ENCODE peak calls at places on chromosomes 2 and 18, in seven cellular contexts. R is hippocampal formation; O is NT2/D1; C is GM12864; L is stimulated activated CD8-positive, alpha-beta memory T cell treated with anti-CD3 and anti-CD28 coated beads, Interleukin-4, amount 100 ng/mL, for 24 hours; U is activated CD4-positive, alpha-beta T cell treated with anti-CD3 and anti-CD28 coated beads for 1 hour; E is activated T-cell treated with anti-CD3 and anti-CD28 coated beads, Interleukin-2, amount 50 U/mL, for 4 hours. J is an unnamed sample.
A peak's percentile ranks its signal among the peaks of the same experiment; 100 is the strongest.

GRCh38 chr2:101808006-101808562 is 110.6 kb downstream of the MAP4K4 start:
- DNase-seq in R (no peak), O (peak; percentile 32), C (no peak), L (no peak), U (no peak), E (no peak), J (no peak)

GRCh38 chr2:60091311-60091710 is 462.1 kb downstream of the BCL11A start:
- DNase-seq in R (no peak), O (no peak), C (no peak), L (no peak), U (no peak), E (no peak), J (no peak)

GRCh38 chr18:6202861-6203260 is 211.8 kb downstream of the L3MBTL4 start:
- DNase-seq in R (no peak), O (no peak), C (no peak), L (no peak), U (no peak), E (no peak), J (no peak)

GRCh38 chr2:11655495-11655894 is 14.5 kb downstream of the NTSR2 start:
- DNase-seq in R (no peak), O (no peak), C (no peak), L (no peak), U (no peak), E (no peak), J (no peak)

GRCh38 chr2:10971855-10972348 is 60.2 kb downstream of the KCNF1 start:
- DNase-seq in R (no peak), O (no peak), C (no peak), L (no peak), U (no peak), E (no peak), J (no peak)

GRCh38 chr18:33040213-33040612 is 267.4 kb upstream of the KLHL14 start:
- DNase-seq in R (no peak), O (no peak), C (no peak), L (no peak), U (no peak), E (no peak), J (no peak)

GRCh38 chr2:145548479-145548878 is 1028.6 kb upstream of the ZEB2 start:
- DNase-seq in R (no peak), O (no peak), C (no peak), L (no peak), U (no peak), E (no peak), J (no peak)

GRCh38 chr18:63953811-63954210 is 4.7 kb downstream of the HMSD start:
- DNase-seq in R (no peak), O (no peak), C (no peak), L (no peak), U (no peak), E (no peak), J (no peak)

GRCh38 chr18:57834616-57835015 is 31.5 kb upstream of the ATP8B1 start:
- DNase-seq in R (no peak), O (no peak), C (no peak), L (no peak), U (no peak), E (no peak), J (no peak)

GRCh38 chr18:5556317-5556974 is 12.6 kb upstream of the EPB41L3 start:
- DNase-seq in R (peak; percentile 35), O (no peak), C (no peak), L (no peak), U (no peak), E (no peak), J (no peak)

GRCh38 chr2:169426069-169426663 is 53.1 kb upstream of the BBS5 start:
- DNase-seq in R (no peak), O (no peak), C (no peak), L (no peak), U (no peak), E (no peak), J (no peak)

GRCh38 chr2:27306657-27307544 is 1.3 kb downstream of the UCN start:
- DNase-seq in R (no peak), O (no peak), C (no peak), L (peak; percentile 17), U (no peak), E (no peak), J (no peak)

GRCh38 chr2:128284037-128284441 is 34.6 kb downstream of the HS6ST1 start:
- DNase-seq in R (no peak), O (no peak), C (no peak), L (no peak), U (no peak), E (no peak), J (peak; percentile 20)

GRCh38 chr2:26150243-26150642 is 22.6 kb upstream of the GAREM2 start:
- DNase-seq in R (no peak), O (no peak), C (no peak), L (no peak), U (no peak), E (no peak), J (no peak)

GRCh38 chr2:216328347-216328746 is 43.9 kb downstream of the MARCHF4 start:
- DNase-seq in R (no peak), O (no peak), C (no peak), L (no peak), U (no peak), E (no peak), J (no peak)

GRCh38 chr18:46628206-46628605 is 28.8 kb downstream of the LOXHD1 start:
- DNase-seq in R (no peak), O (no peak), C (no peak), L (no peak), U (no peak), E (no peak), J (no peak)

GRCh38 chr2:138787053-138787666 is 7.0 kb upstream of the NXPH2 start:
- DNase-seq in R (peak; percentile 37), O (peak; percentile 20), C (no peak), L (no peak), U (no peak), E (no peak), J (no peak)

GRCh38 chr2:10123281-10123680 is 742 bp downstream of the RRM2 start:
- DNase-seq in R (no peak), O (no peak), C (no peak), L (no peak), U (no peak), E (no peak), J (no peak)